ENCODE peak calls at places on chromosomes 11 and 22, in eight cellular contexts. D is AG09309; Y is A549; R is CD4-positive, alpha-beta T cell; E is suprapubic skin; Z is pancreas; O is SK-N-SH; A is uterus. T is an unnamed sample.

GRCh38 chr11:49851511-49851910 is 100.7 kb upstream of the OR4C13 start:
- DNase-seq in D (no peak), Y (no peak), R (no peak), E (no peak), Z (no peak), O (no peak), A (no peak), T (no peak)

GRCh38 chr11:95923730-95924413 is at the start of gene MTMR2:
- DNase-seq in D (no peak), Y (peak; percentile 49), R (peak; percentile 10), E (peak; percentile 82), Z (peak; percentile 73), O (peak; percentile 90), A (peak; percentile 79), T (peak; percentile 84)

GRCh38 chr11:85132839-85133238 is 494.3 kb downstream of the DLG2 start:
- DNase-seq in D (no peak), Y (no peak), R (no peak), E (no peak), Z (no peak), O (no peak), A (no peak), T (no peak)

GRCh38 chr11:73753938-73754337 is 6.9 kb downstream of the RAB6A start:
- DNase-seq in D (no peak), Y (no peak), R (no peak), E (no peak), Z (no peak), O (no peak), A (no peak), T (no peak)

GRCh38 chr22:31139866-31140716 is at the start of gene PLA2G3:
- DNase-seq in D (no peak), Y (no peak), R (no peak), E (no peak), Z (no peak), O (peak; percentile 23), A (no peak), T (peak; percentile 65)

GRCh38 chr22:49157529-49158339 is 669.9 kb downstream of the BRD1 start:
- DNase-seq in D (no peak), Y (no peak), R (no peak), E (no peak), Z (no peak), O (no peak), A (no peak), T (no peak)

GRCh38 chr22:26561756-26562417 is 28.0 kb downstream of the TPST2 start:
- DNase-seq in D (no peak), Y (no peak), R (no peak), E (no peak), Z (peak; percentile 94), O (no peak), A (no peak), T (no peak)

GRCh38 chr11:59602432-59602831 is 13.1 kb downstream of the OSBP start:
- DNase-seq in D (no peak), Y (no peak), R (no peak), E (no peak), Z (no peak), O (no peak), A (no peak), T (no peak)

GRCh38 chr11:44537679-44538078 is 27.8 kb upstream of the CD82 start:
- DNase-seq in D (no peak), Y (no peak), R (no peak), E (no peak), Z (no peak), O (peak; percentile 28), A (no peak), T (no peak)

GRCh38 chr11:44536779-44537516 is 28.5 kb upstream of the CD82 start:
- DNase-seq in D (no peak), Y (no peak), R (no peak), E (no peak), Z (no peak), O (peak; percentile 55), A (peak; percentile 58), T (no peak)

GRCh38 chr11:44539971-44540370 is 25.5 kb upstream of the CD82 start:
- DNase-seq in D (no peak), Y (no peak), R (no peak), E (no peak), Z (no peak), O (no peak), A (no peak), T (no peak)

GRCh38 chr11:44540667-44541066 is 24.8 kb upstream of the CD82 start:
- DNase-seq in D (no peak), Y (no peak), R (no peak), E (no peak), Z (no peak), O (no peak), A (no peak), T (no peak)

DNA sequence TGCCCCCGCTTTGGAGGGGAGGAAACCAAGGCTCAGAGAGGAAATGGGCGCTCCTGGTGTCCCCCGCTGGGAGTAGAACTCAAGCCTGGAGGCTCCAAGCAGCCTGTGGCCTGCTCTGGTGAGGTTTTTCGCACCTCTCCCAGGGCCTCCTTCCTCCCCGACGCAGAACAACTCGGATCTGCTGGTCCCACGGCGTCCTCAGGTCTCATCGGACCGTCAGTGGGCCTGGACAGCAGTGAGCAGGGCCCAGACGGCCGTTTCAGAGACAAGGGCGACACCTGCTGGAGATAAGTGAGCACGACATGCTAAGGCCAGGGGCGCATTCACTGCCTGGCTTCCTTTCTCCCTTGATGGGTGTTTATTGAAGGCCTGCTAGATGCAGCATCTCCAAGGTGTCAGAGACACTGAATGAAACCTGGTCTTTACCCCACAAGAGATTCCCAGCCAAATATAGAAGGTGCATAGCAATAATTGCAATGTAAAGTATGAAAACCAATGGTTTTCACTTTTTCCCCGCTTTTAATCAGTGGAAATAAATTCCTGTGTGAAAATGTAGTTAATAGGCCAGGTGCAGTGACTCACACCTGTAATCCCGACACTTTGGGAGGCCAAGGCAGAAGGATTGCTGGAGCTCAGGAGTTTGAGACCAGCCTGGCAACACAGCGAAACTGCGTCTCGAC is 26.9 kb upstream of the CD82 start:
- DNase-seq in D (no peak), Y (peak; percentile 91), R (peak; percentile 39), E (peak; percentile 82), Z (peak; percentile 70), O (peak; percentile 90), A (peak; percentile 81), T (peak; percentile 82)
- TF ChIP-seq CTCF in D (peak; percentile 94), Y (peak; percentile 88), R (peak; percentile 96), E (peak; percentile 83), Z (peak; percentile 98), O (peak; percentile 93), A (peak; percentile 93), T (peak; percentile 97)

GRCh38 chr11:83092488-83093384 is 21.0 kb upstream of the RAB30 start:
- DNase-seq in D (no peak), Y (peak; percentile 50), R (no peak), E (no peak), Z (peak; percentile 68), O (peak; percentile 61), A (no peak), T (no peak)

GRCh38 chr11:83088965-83089364 is 17.3 kb upstream of the RAB30 start:
- DNase-seq in D (no peak), Y (no peak), R (no peak), E (no peak), Z (no peak), O (no peak), A (no peak), T (no peak)

GRCh38 chr11:83087035-83087434 is 15.3 kb upstream of the RAB30 start:
- DNase-seq in D (no peak), Y (no peak), R (no peak), E (no peak), Z (no peak), O (no peak), A (no peak), T (no peak)
- TF ChIP-seq CTCF in D (peak; percentile 12), Y (peak; percentile 51), R (peak; percentile 30), E (no peak), Z (no peak), O (peak; percentile 20), A (peak; percentile 22), T (no peak)

GRCh38 chr22:40043086-40043485 is 48.3 kb downstream of the FAM83F start:
- DNase-seq in D (peak; percentile 40), Y (no peak), R (no peak), E (peak; percentile 84), Z (peak; percentile 61), O (no peak), A (peak; percentile 54), T (no peak)

GRCh38 chr22:40046126-40046525 is 51.4 kb downstream of the FAM83F start:
- DNase-seq in D (no peak), Y (no peak), R (no peak), E (no peak), Z (no peak), O (no peak), A (no peak), T (no peak)

GRCh38 chr22:40044102-40044869 is 49.5 kb downstream of the FAM83F start:
- DNase-seq in D (peak; percentile 98), Y (peak; percentile 99), R (peak; percentile 98), E (peak; percentile 99), Z (peak; percentile 96), O (peak; percentile 89), A (peak; percentile 99), T (peak; percentile 97)

GRCh38 chr22:40043793-40044101 is 49.0 kb downstream of the FAM83F start:
- DNase-seq in D (no peak), Y (no peak), R (no peak), E (no peak), Z (no peak), O (no peak), A (no peak), T (no peak)

DNA sequence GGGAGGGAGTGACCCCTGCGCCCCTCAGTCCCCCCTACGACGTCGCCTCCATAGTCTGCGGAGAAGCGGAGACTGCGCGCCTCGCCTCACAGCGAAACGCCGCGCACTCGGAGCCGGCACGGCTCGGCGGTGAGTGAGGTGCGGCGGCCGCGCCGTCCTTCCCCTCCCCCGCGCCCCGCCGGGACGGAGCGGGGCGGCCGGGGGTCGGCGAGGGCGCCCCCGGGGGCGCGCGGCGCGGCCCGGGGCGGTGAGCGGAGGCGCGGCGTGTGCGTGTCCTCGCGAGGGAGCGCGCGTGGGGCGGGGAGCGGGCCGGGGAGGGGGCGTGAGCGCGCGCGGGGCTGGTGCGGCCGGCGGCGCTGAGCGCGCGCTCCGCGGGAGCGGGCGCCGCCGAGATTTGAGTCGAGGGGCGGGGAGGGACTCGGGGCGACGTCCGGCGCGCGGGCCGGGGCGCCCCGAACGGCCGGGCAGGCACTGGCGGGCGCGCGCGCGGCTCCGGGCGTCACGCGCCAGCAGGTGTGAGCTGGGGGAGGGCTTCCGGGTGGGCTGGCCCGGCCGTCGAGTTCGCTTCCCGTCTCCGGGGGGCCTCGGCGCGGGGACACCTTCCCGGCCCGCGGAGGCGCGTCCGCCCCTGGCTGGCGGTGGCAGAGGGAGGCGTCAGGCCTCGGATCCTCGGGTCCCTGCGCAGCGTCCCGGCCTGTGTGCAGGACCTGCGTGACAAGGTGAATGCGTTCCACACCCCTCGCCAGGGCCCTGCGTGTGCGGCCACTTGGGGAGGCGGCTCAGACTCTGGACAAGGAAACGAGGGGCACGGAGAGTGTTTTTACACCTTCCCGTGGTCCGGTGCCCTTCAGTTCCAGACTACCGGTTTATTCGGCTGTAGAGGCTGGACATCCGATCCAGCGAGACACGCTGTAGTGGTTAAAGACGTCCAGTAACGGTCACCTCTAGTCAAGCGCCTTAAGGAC is 50.4 kb downstream of the FAM83F start:
- DNase-seq in D (no peak), Y (peak; percentile 17), R (peak; percentile 69), E (no peak), Z (peak; percentile 70), O (peak; percentile 68), A (peak; percentile 43), T (peak; percentile 75)
- TF ChIP-seq CTCF in D (no peak), Y (no peak), R (no peak), E (no peak), Z (no peak), O (no peak), A (no peak), T (no peak)

DNA sequence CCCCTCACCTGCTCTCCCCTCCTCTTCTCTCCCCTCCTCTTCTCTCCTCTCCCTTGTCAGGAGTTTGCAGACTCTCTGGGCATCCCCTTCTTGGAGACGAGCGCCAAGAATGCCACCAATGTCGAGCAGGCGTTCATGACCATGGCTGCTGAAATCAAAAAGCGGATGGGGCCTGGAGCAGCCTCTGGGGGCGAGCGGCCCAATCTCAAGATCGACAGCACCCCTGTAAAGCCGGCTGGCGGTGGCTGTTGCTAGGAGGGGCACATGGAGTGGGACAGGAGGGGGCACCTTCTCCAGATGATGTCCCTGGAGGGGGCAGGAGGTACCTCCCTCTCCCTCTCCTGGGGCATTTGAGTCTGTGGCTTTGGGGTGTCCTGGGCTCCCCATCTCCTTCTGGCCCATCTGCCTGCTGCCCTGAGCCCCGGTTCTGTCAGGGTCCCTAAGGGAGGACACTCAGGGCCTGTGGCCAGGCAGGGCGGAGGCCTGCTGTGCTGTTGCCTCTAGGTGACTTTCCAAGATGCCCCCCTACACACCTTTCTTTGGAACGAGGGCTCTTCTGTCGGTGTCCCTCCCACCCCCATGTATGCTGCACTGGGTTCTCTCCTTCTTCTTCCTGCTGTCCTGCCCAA is 1.9 kb upstream of the CNIH2 start:
- DNase-seq in D (no peak), Y (no peak), R (no peak), E (no peak), Z (no peak), O (no peak), A (no peak), T (no peak)
- TF ChIP-seq CTCF in D (no peak), Y (no peak), R (no peak), E (no peak), Z (no peak), O (no peak), A (no peak), T (no peak)

T was measured in endothelial cell.